ENCODE peak calls at places on chromosomes 5 and 9, in five cellular contexts. One of them, this sample, is unnamed.

GRCh38 chr5:64637144-64637543 is 53.2 kb upstream of the SHISAL2B start:
- DNase-seq in GM12878: no peak
- DNase-seq in HepG2: no peak
- DNase-seq in H1: no peak
- DNase-seq in HEK293T: no peak
- DNase-seq in this sample: no peak

GRCh38 chr9:31715250-31715649 is 669.2 kb upstream of the ACO1 start:
- DNase-seq in GM12878: no peak
- DNase-seq in HepG2: no peak
- DNase-seq in H1: no peak
- DNase-seq in HEK293T: no peak
- DNase-seq in this sample: no peak

GRCh38 chr9:13721481-13722235 is 442.2 kb upstream of the MPDZ start:
- DNase-seq in GM12878: no peak
- DNase-seq in HepG2: no peak
- DNase-seq in H1: no peak
- DNase-seq in HEK293T: no peak
- DNase-seq in this sample: no peak

GRCh38 chr9:85430659-85431370 is 310.9 kb downstream of the AGTPBP1 start:
- DNase-seq in GM12878: no peak
- DNase-seq in HepG2: no peak
- DNase-seq in H1: no peak
- DNase-seq in HEK293T: peak
- DNase-seq in this sample: no peak

GRCh38 chr5:67166460-67166871 is 30.1 kb downstream of the CD180 start:
- DNase-seq in GM12878: no peak
- DNase-seq in HepG2: no peak
- DNase-seq in H1: no peak
- DNase-seq in HEK293T: no peak
- DNase-seq in this sample: no peak

GRCh38 chr5:135830384-135831275 is 3.8 kb upstream of the SLC25A48 start:
- DNase-seq in GM12878: no peak
- DNase-seq in HepG2: no peak
- DNase-seq in H1: no peak
- DNase-seq in HEK293T: no peak
- DNase-seq in this sample: no peak

GRCh38 chr9:94110821-94111252 is 26.6 kb downstream of the PTPDC1 start:
- DNase-seq in GM12878: no peak
- DNase-seq in HepG2: no peak
- DNase-seq in H1: no peak
- DNase-seq in HEK293T: no peak
- DNase-seq in this sample: no peak

GRCh38 chr9:27108981-27109541 is at the start of gene TEK:
- DNase-seq in GM12878: no peak
- DNase-seq in HepG2: no peak
- DNase-seq in H1: no peak
- DNase-seq in HEK293T: no peak
- DNase-seq in this sample: peak

GRCh38 chr5:83524345-83524744 is 52.8 kb downstream of the VCAN start:
- DNase-seq in GM12878: no peak
- DNase-seq in HepG2: no peak
- DNase-seq in H1: no peak
- DNase-seq in HEK293T: no peak
- DNase-seq in this sample: no peak

GRCh38 chr9:108882052-108882888 is 20.2 kb downstream of the ACTL7A start:
- DNase-seq in GM12878: no peak
- DNase-seq in HepG2: no peak
- DNase-seq in H1: no peak
- DNase-seq in HEK293T: no peak
- DNase-seq in this sample: no peak

GRCh38 chr9:108884701-108885100 is 22.6 kb downstream of the ACTL7A start:
- DNase-seq in GM12878: no peak
- DNase-seq in HepG2: no peak
- DNase-seq in H1: no peak
- DNase-seq in HEK293T: no peak
- DNase-seq in this sample: no peak

GRCh38 chr9:108889649-108890067 is 27.6 kb downstream of the ACTL7A start:
- DNase-seq in GM12878: no peak
- DNase-seq in HepG2: peak
- DNase-seq in H1: no peak
- DNase-seq in HEK293T: no peak
- DNase-seq in this sample: no peak

GRCh38 chr9:108883085-108883484 is 21.0 kb downstream of the ACTL7A start:
- DNase-seq in GM12878: no peak
- DNase-seq in HepG2: no peak
- DNase-seq in H1: no peak
- DNase-seq in HEK293T: no peak
- DNase-seq in this sample: no peak

DNA sequence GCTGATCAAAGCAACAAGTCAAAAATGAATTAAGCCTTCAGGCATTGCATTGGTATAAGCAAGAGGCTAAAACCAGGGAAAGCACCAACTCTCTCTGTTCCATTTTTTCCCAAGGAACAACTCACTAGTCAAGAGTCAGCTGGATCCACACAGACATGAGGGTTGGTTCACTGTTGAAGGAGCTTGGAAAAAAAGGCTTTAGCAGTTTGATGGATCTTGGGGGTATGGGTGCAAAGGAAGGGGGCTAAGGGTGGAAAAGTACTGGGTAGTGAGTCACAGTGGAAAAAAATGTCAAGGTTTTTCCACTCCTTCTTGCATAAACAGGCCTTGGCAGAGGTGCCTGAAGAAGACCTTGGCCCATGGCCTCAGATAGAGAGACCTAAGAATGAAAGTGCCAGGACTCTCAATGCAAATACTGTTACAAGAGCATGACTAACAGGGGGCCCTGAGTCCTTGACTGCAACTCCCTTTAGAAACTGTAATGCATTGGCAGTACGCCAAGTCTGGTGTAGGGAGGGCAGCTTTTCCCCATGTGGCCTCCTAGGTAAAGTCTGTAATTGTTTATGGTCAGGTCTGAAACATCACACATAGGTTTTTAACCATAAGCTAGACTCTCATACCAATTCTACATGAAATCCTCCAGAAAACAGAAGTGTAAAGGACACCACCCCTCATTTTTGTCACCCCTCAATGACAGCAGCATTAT is 23.7 kb downstream of the ACTL7A start:
- DNase-seq in GM12878: peak
- DNase-seq in HepG2: peak
- DNase-seq in H1: no peak
- DNase-seq in HEK293T: peak
- DNase-seq in this sample: peak
- TF ChIP-seq SUZ12 in GM12878: no peak
- TF ChIP-seq SUZ12 in HepG2: no peak
- TF ChIP-seq SUZ12 in H1: no peak
- TF ChIP-seq SUZ12 in HEK293T: no peak
- TF ChIP-seq SUZ12 in this sample: no peak

GRCh38 chr9:108150736-108151135 is 661.2 kb upstream of the KLF4 start:
- DNase-seq in GM12878: no peak
- DNase-seq in HepG2: no peak
- DNase-seq in H1: no peak
- DNase-seq in HEK293T: no peak
- DNase-seq in this sample: no peak
- TF ChIP-seq SUZ12 in GM12878: no peak
- TF ChIP-seq SUZ12 in HepG2: no peak
- TF ChIP-seq SUZ12 in H1: no peak
- TF ChIP-seq SUZ12 in HEK293T: no peak
- TF ChIP-seq SUZ12 in this sample: no peak

DNA sequence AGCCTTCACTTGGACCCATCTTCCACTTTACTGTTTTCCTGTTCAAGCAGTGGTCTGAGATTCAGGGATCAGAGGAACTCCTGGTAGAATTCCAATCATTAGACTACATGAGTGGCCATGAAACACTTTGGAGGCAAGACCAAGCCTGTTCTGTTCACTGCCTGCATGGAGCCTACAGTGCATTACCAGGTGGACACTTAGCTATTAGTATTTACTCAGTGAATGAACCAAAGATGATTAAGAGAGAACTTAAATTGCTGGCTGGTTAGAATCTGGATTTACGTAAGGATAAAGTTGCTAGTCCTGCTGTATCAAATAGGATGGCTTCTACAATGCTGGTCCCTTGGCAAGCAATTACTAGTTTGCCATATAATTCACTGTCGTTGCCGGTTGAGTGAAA is 245.5 kb downstream of the ARRDC3 start:
- DNase-seq in GM12878: no peak
- DNase-seq in HepG2: no peak
- DNase-seq in H1: no peak
- DNase-seq in HEK293T: no peak
- DNase-seq in this sample: no peak
- TF ChIP-seq SUZ12 in GM12878: no peak
- TF ChIP-seq SUZ12 in HepG2: no peak
- TF ChIP-seq SUZ12 in H1: no peak
- TF ChIP-seq SUZ12 in HEK293T: no peak
- TF ChIP-seq SUZ12 in this sample: no peak

DNA sequence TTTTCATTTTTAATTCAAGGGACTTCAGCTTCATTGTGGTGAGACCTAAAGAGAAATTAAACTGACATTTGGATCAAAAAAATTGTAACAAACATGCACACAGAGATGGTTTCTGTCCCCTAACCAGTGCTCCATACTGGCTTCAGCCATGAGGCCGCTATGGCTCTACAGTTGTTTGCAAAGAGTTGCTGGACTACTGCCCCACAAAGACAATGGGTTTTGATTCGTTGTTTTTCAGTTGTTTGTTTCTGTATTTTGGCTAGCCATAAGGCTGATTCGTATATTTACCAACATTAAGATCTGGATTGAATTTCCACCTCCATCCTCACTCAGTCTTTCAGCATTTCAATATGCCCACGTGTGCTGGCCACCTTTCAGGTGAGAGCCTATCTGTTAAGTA is 163.7 kb upstream of the KIF2A start:
- DNase-seq in GM12878: no peak
- DNase-seq in HepG2: no peak
- DNase-seq in H1: no peak
- DNase-seq in HEK293T: no peak
- DNase-seq in this sample: no peak
- TF ChIP-seq SUZ12 in GM12878: no peak
- TF ChIP-seq SUZ12 in HepG2: no peak
- TF ChIP-seq SUZ12 in H1: no peak
- TF ChIP-seq SUZ12 in HEK293T: no peak
- TF ChIP-seq SUZ12 in this sample: no peak

GRCh38 chr5:169970911-169971436 is 9.3 kb downstream of the INSYN2B start:
- DNase-seq in GM12878: no peak
- DNase-seq in HepG2: no peak
- DNase-seq in H1: no peak
- DNase-seq in HEK293T: no peak
- DNase-seq in this sample: no peak
- TF ChIP-seq SUZ12 in GM12878: no peak
- TF ChIP-seq SUZ12 in HepG2: no peak
- TF ChIP-seq SUZ12 in H1: no peak
- TF ChIP-seq SUZ12 in HEK293T: no peak
- TF ChIP-seq SUZ12 in this sample: no peak

GRCh38 chr9:96491880-96492525 is 42.0 kb downstream of the HABP4 start:
- DNase-seq in GM12878: no peak
- DNase-seq in HepG2: no peak
- DNase-seq in H1: no peak
- DNase-seq in HEK293T: no peak
- DNase-seq in this sample: no peak

GRCh38 chr9:96489482-96489979 is 39.6 kb downstream of the HABP4 start:
- DNase-seq in GM12878: no peak
- DNase-seq in HepG2: no peak
- DNase-seq in H1: no peak
- DNase-seq in HEK293T: no peak
- DNase-seq in this sample: no peak

GRCh38 chr9:96490534-96491078 is 40.6 kb downstream of the HABP4 start:
- DNase-seq in GM12878: no peak
- DNase-seq in HepG2: peak
- DNase-seq in H1: no peak
- DNase-seq in HEK293T: no peak
- DNase-seq in this sample: no peak

GRCh38 chr9:96492993-96493531 is 43.1 kb downstream of the HABP4 start:
- DNase-seq in GM12878: no peak
- DNase-seq in HepG2: no peak
- DNase-seq in H1: no peak
- DNase-seq in HEK293T: no peak
- DNase-seq in this sample: no peak

GRCh38 chr9:96491079-96491879 is 41.3 kb downstream of the HABP4 start:
- DNase-seq in GM12878: no peak
- DNase-seq in HepG2: peak
- DNase-seq in H1: no peak
- DNase-seq in HEK293T: no peak
- DNase-seq in this sample: no peak
- TF ChIP-seq SUZ12 in GM12878: no peak
- TF ChIP-seq SUZ12 in HepG2: no peak
- TF ChIP-seq SUZ12 in H1: no peak
- TF ChIP-seq SUZ12 in HEK293T: no peak
- TF ChIP-seq SUZ12 in this sample: no peak

GRCh38 chr5:131270809-131271208 is 7.0 kb downstream of the CDC42SE2 start:
- DNase-seq in GM12878: no peak
- DNase-seq in HepG2: no peak
- DNase-seq in H1: no peak
- DNase-seq in HEK293T: no peak
- DNase-seq in this sample: no peak
- TF ChIP-seq SUZ12 in GM12878: no peak
- TF ChIP-seq SUZ12 in HepG2: no peak
- TF ChIP-seq SUZ12 in H1: no peak
- TF ChIP-seq SUZ12 in HEK293T: no peak
- TF ChIP-seq SUZ12 in this sample: no peak

GRCh38 chr9:18014556-18014955 is 435.7 kb downstream of the SH3GL2 start:
- DNase-seq in GM12878: no peak
- DNase-seq in HepG2: no peak
- DNase-seq in H1: no peak
- DNase-seq in HEK293T: no peak
- DNase-seq in this sample: no peak
- TF ChIP-seq SUZ12 in GM12878: no peak
- TF ChIP-seq SUZ12 in HepG2: no peak
- TF ChIP-seq SUZ12 in H1: no peak
- TF ChIP-seq SUZ12 in HEK293T: no peak
- TF ChIP-seq SUZ12 in this sample: no peak

GRCh38 chr5:75465480-75465879 is 45.9 kb downstream of the CERT1 start:
- DNase-seq in GM12878: no peak
- DNase-seq in HepG2: no peak
- DNase-seq in H1: no peak
- DNase-seq in HEK293T: no peak
- DNase-seq in this sample: no peak
- TF ChIP-seq SUZ12 in GM12878: no peak
- TF ChIP-seq SUZ12 in HepG2: no peak
- TF ChIP-seq SUZ12 in H1: no peak
- TF ChIP-seq SUZ12 in HEK293T: no peak
- TF ChIP-seq SUZ12 in this sample: no peak

This sample was measured in NT2/D1.